ENCODE peak calls at places on chromosome 1, in four cellular contexts. One of them, this sample, is unnamed.

GRCh38 chr1:21292503-21292990 is 2.3 kb upstream of the ECE1 start:
- DNase-seq in K562: no peak
- DNase-seq in SK-N-SH: no peak
- DNase-seq in HepG2: no peak
- DNase-seq in this sample: no peak

GRCh38 chr1:56120021-56120420 is 459.3 kb downstream of the PLPP3 start:
- DNase-seq in HepG2: no peak
- DNase-seq in SK-N-SH: no peak
- DNase-seq in K562: no peak
- DNase-seq in this sample: no peak

GRCh38 chr1:117607471-117607870 is 1.6 kb downstream of the TENT5C start:
- DNase-seq in K562: no peak
- DNase-seq in HepG2: no peak
- DNase-seq in SK-N-SH: no peak
- DNase-seq in this sample: peak

GRCh38 chr1:150484861-150485260 is 2.4 kb upstream of the TARS2 start:
- DNase-seq in K562: peak
- DNase-seq in SK-N-SH: no peak
- DNase-seq in HepG2: peak
- DNase-seq in this sample: no peak

GRCh38 chr1:53483170-53483569 is 24.0 kb downstream of the DMRTB1 start:
- DNase-seq in SK-N-SH: no peak
- DNase-seq in HepG2: no peak
- DNase-seq in K562: no peak
- DNase-seq in this sample: no peak

GRCh38 chr1:193183019-193183643 is 3.3 kb downstream of the B3GALT2 start:
- DNase-seq in K562: peak
- DNase-seq in HepG2: peak
- DNase-seq in SK-N-SH: peak
- DNase-seq in this sample: no peak

GRCh38 chr1:175221548-175222175 is 29.1 kb upstream of the KIAA0040 start:
- DNase-seq in SK-N-SH: no peak
- DNase-seq in HepG2: no peak
- DNase-seq in K562: peak
- DNase-seq in this sample: peak

GRCh38 chr1:9658186-9658585 is 6.7 kb downstream of the PIK3CD start:
- DNase-seq in HepG2: no peak
- DNase-seq in K562: no peak
- DNase-seq in SK-N-SH: no peak
- DNase-seq in this sample: no peak

GRCh38 chr1:17293681-17294415 is 14.1 kb upstream of the PADI4 start:
- DNase-seq in SK-N-SH: no peak
- DNase-seq in HepG2: no peak
- DNase-seq in K562: no peak
- DNase-seq in this sample: no peak

GRCh38 chr1:68229927-68230812 is 2.2 kb downstream of the WLS start:
- DNase-seq in HepG2: no peak
- DNase-seq in SK-N-SH: no peak
- DNase-seq in K562: no peak
- DNase-seq in this sample: no peak

GRCh38 chr1:244341455-244342450 is 110.0 kb downstream of the ADSS2 start:
- DNase-seq in SK-N-SH: no peak
- DNase-seq in K562: peak
- DNase-seq in HepG2: peak
- DNase-seq in this sample: peak
- TF ChIP-seq USF2 in SK-N-SH: no peak
- TF ChIP-seq USF2 in K562: no peak
- TF ChIP-seq USF2 in HepG2: no peak
- TF ChIP-seq USF2 in this sample: no peak

DNA sequence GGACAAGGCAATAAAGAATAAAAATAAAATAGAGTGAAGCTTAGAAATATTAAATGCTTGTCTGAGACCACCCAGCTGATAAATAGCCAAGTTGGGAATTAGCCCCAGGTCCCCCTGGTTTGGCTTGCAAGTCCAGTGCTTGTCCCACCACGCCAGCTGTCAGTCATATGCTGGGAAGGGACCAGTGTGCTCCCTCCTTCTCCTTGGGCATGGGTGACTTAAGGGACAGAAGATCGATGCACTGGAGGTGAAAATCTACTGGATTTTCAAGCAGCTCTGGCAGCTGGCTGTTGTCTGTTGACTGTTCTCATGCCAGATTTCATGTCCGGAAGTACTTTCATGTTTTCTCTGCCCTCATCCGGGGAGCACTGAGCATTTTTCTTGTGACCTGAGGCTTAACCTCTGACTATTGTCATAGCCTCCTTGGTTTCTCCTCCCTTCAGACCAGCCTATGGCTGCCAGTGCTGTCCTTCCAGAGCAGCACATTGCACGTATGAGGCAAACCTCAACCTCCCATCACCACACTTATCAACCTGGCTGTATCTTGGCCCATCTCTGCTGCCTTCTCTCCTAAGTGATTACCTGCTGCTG is 12.4 kb downstream of the LMOD1 start:
- DNase-seq in SK-N-SH: no peak
- DNase-seq in HepG2: peak
- DNase-seq in K562: no peak
- DNase-seq in this sample: no peak
- TF ChIP-seq FOXJ3 in SK-N-SH: no peak
- TF ChIP-seq FOXJ3 in HepG2: no peak
- TF ChIP-seq FOXJ3 in K562: no peak
- TF ChIP-seq FOXJ3 in this sample: no peak

GRCh38 chr1:45971922-45972321 is 160.5 kb downstream of the PIK3R3 start:
- DNase-seq in K562: no peak
- DNase-seq in HepG2: no peak
- DNase-seq in SK-N-SH: no peak
- DNase-seq in this sample: no peak

GRCh38 chr1:45973106-45973505 is 159.3 kb downstream of the PIK3R3 start:
- DNase-seq in SK-N-SH: no peak
- DNase-seq in HepG2: no peak
- DNase-seq in K562: no peak
- DNase-seq in this sample: no peak

GRCh38 chr1:45974541-45975269 is 157.7 kb downstream of the PIK3R3 start:
- DNase-seq in HepG2: peak
- DNase-seq in SK-N-SH: no peak
- DNase-seq in K562: no peak
- DNase-seq in this sample: no peak

GRCh38 chr1:45971335-45971734 is 161.1 kb downstream of the PIK3R3 start:
- DNase-seq in HepG2: no peak
- DNase-seq in K562: no peak
- DNase-seq in SK-N-SH: no peak
- DNase-seq in this sample: no peak

GRCh38 chr1:45972621-45973020 is 159.8 kb downstream of the PIK3R3 start:
- DNase-seq in SK-N-SH: no peak
- DNase-seq in K562: no peak
- DNase-seq in HepG2: no peak
- DNase-seq in this sample: no peak
- TF ChIP-seq USF2 in SK-N-SH: no peak
- TF ChIP-seq USF2 in K562: no peak
- TF ChIP-seq USF2 in HepG2: no peak
- TF ChIP-seq USF2 in this sample: no peak

GRCh38 chr1:18808561-18808960 is 50.9 kb downstream of the TAS1R2 start:
- DNase-seq in SK-N-SH: no peak
- DNase-seq in HepG2: no peak
- DNase-seq in K562: no peak
- DNase-seq in this sample: no peak
- TF ChIP-seq FOXJ3 in SK-N-SH: no peak
- TF ChIP-seq FOXJ3 in HepG2: no peak
- TF ChIP-seq FOXJ3 in K562: no peak
- TF ChIP-seq FOXJ3 in this sample: no peak

GRCh38 chr1:205226868-205227583 is 720 bp upstream of the TMCC2 start:
- DNase-seq in HepG2: peak
- DNase-seq in K562: no peak
- DNase-seq in SK-N-SH: peak
- DNase-seq in this sample: no peak
- TF ChIP-seq USF2 in HepG2: no peak
- TF ChIP-seq USF2 in K562: no peak
- TF ChIP-seq USF2 in SK-N-SH: no peak
- TF ChIP-seq USF2 in this sample: no peak

GRCh38 chr1:19345391-19345790 is 33.3 kb downstream of the SLC66A1 start:
- DNase-seq in SK-N-SH: no peak
- DNase-seq in HepG2: no peak
- DNase-seq in K562: no peak
- DNase-seq in this sample: no peak

GRCh38 chr1:19344372-19344810 is 32.3 kb downstream of the SLC66A1 start:
- DNase-seq in SK-N-SH: peak
- DNase-seq in HepG2: peak
- DNase-seq in K562: peak
- DNase-seq in this sample: peak

GRCh38 chr1:19342894-19343616 is 30.9 kb downstream of the SLC66A1 start:
- DNase-seq in K562: no peak
- DNase-seq in HepG2: no peak
- DNase-seq in SK-N-SH: no peak
- DNase-seq in this sample: no peak

GRCh38 chr1:19343617-19344350 is 31.7 kb downstream of the SLC66A1 start:
- DNase-seq in SK-N-SH: no peak
- DNase-seq in K562: no peak
- DNase-seq in HepG2: no peak
- DNase-seq in this sample: no peak

GRCh38 chr1:19344831-19345230 is 32.7 kb downstream of the SLC66A1 start:
- DNase-seq in SK-N-SH: no peak
- DNase-seq in K562: no peak
- DNase-seq in HepG2: no peak
- DNase-seq in this sample: no peak
- TF ChIP-seq FOXJ3 in SK-N-SH: no peak
- TF ChIP-seq FOXJ3 in K562: no peak
- TF ChIP-seq FOXJ3 in HepG2: no peak
- TF ChIP-seq FOXJ3 in this sample: no peak

DNA sequence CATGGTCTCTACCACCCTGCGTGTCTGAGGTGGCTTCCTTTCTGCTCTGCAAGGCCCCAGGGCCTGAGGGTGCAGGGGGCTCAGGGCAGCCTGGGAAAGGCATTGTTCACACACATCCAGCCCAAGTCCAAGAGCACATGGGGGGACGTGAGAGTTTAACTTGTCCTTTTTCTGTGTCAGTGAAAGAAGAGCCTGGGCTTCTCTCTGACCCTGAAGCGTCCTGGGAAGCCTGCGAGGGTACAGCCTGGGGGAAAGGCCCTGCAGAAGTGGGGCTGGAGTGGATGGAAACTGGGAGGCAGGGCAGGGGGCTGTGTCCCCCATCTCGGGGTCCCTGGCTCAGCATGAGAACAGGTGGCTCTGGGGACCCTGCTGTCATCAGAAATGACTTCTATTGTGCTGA is 181.6 kb downstream of the PRDM16 start:
- DNase-seq in K562: no peak
- DNase-seq in SK-N-SH: no peak
- DNase-seq in HepG2: peak
- DNase-seq in this sample: no peak
- TF ChIP-seq USF2 in K562: no peak
- TF ChIP-seq USF2 in SK-N-SH: no peak
- TF ChIP-seq USF2 in HepG2: no peak
- TF ChIP-seq USF2 in this sample: no peak

DNA sequence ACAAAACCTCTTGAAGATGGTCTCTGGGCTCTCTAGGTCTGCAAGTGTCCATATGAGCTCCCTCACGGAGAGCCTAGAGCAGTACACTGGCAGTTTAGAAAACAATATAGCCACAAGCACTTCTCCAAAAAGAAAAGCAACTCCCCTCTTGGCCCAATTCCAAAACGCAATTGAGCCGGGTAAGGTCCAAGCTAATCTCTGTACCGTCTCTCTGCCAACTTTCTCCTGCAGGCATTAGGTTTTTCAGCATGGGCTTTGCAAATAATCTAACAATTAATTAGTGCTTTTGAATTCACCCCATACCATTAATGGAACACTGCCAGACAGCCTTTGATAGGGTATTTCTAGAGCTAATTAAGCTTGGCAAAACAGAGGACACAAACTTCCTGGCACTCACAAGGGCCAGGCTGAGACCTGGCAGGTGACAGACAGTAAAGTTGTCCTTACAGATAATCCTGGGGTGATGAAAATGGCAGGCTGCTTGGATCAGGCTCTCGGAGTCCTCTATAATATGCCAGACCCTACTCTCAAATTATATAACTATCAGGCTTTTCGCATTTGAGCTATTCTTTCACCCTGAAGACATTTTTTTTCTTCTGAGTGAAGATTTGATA is 39.8 kb downstream of the TGFBR3 start:
- DNase-seq in SK-N-SH: no peak
- DNase-seq in HepG2: peak
- DNase-seq in K562: peak
- DNase-seq in this sample: no peak
- TF ChIP-seq FOXJ3 in SK-N-SH: no peak
- TF ChIP-seq FOXJ3 in HepG2: no peak
- TF ChIP-seq FOXJ3 in K562: no peak
- TF ChIP-seq FOXJ3 in this sample: no peak

DNA sequence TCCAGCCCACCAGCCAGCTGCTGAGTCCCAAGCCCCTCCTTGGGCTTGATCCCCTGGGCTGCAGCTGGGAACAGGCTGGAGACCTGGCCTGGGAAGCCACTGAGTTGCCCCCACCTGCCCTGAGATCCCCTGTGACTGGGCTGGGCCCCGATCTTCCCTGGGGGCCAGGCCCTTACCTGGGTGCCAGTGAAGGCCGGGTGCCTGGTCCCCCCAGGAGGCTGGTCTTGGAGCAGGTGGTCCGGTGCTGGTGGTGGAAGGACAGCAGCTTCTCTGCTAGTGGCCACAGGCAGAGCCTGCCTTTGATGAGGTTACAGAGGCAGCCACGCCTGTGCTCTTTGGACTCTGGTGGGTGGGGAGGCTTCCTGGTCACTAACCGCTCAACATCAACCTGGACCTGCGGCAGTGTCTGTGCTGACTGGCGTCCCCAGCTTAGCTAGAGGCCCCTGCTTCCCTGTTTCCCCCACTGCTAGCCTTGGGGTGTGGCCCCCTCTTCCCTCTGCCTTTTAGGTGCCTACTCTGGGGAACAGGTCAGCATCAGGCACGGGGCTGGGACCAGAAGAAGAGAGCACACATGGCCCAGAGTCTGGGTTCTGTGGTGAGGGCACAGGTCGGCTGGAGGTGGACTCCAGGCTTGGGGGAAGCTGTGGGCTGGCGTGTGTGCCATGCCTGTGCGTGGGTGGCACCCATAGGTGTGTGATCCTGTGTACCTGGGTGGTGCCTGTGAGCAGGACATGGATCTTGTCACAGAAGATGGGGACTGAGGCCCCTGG is at the start of gene EPS8L3:
- DNase-seq in HepG2: peak
- DNase-seq in K562: no peak
- DNase-seq in SK-N-SH: no peak
- DNase-seq in this sample: no peak
- TF ChIP-seq USF2 in HepG2: no peak
- TF ChIP-seq USF2 in K562: no peak
- TF ChIP-seq USF2 in SK-N-SH: no peak
- TF ChIP-seq USF2 in this sample: no peak

GRCh38 chr1:245960171-245960570 is 546.9 kb downstream of the SMYD3 start:
- DNase-seq in SK-N-SH: no peak
- DNase-seq in HepG2: no peak
- DNase-seq in K562: no peak
- DNase-seq in this sample: no peak
- TF ChIP-seq FOXJ3 in SK-N-SH: no peak
- TF ChIP-seq FOXJ3 in HepG2: no peak
- TF ChIP-seq FOXJ3 in K562: no peak
- TF ChIP-seq FOXJ3 in this sample: no peak

This sample was measured in WTC11.